ENCODE peak calls at places on chromosomes 3 and 15, in six cellular contexts. U is HCT116, M is HepG2, W is K562, D is GM12878, O is H1. H is an unnamed sample.

GRCh38 chr3:10641760-10642159 is 136.4 kb upstream of the ATP2B2 start:
- DNase-seq in U (no peak), M (no peak), W (no peak), D (no peak), O (no peak), H (no peak)

GRCh38 chr15:86855307-86855706 is 775.6 kb downstream of the AGBL1 start:
- DNase-seq in U (no peak), M (no peak), W (no peak), D (no peak), O (no peak), H (no peak)

GRCh38 chr3:111332488-111333095 is 209.4 kb upstream of the CD96 start:
- DNase-seq in U (no peak), M (no peak), W (no peak), D (no peak), O (no peak), H (no peak)

GRCh38 chr3:32401541-32402052 is 9.9 kb downstream of the CMTM7 start:
- DNase-seq in U (no peak), M (peak; percentile 46), W (no peak), D (no peak), O (no peak), H (peak; percentile 39)

GRCh38 chr15:73840771-73841170 is 32.6 kb upstream of the TBC1D21 start:
- DNase-seq in U (no peak), M (no peak), W (no peak), D (no peak), O (no peak), H (no peak)

GRCh38 chr3:11291808-11292207 is 19.6 kb downstream of the ATG7 start:
- DNase-seq in U (no peak), M (no peak), W (no peak), D (no peak), O (no peak), H (no peak)

GRCh38 chr15:25497934-25498333 is 59.1 kb upstream of the UBE3A start:
- DNase-seq in U (no peak), M (no peak), W (no peak), D (no peak), O (no peak), H (no peak)

GRCh38 chr3:59831394-59831793 is 781.6 kb upstream of the CFAP20DC start:
- DNase-seq in U (no peak), M (no peak), W (no peak), D (no peak), O (no peak), H (no peak)

GRCh38 chr15:67303490-67304363 is 49.1 kb downstream of the IQCH start:
- DNase-seq in U (peak; percentile 42), M (peak; percentile 49), W (peak; percentile 16), D (peak; percentile 24), O (no peak), H (peak; percentile 43)

GRCh38 chr3:179868715-179869114 is 168.0 kb downstream of the PEX5L start:
- DNase-seq in U (no peak), M (no peak), W (no peak), D (no peak), O (no peak), H (no peak)

GRCh38 chr3:150545419-150546225 is 674 bp downstream of the SERP1 start:
- DNase-seq in U (no peak), M (peak; percentile 7), W (no peak), D (no peak), O (no peak), H (no peak)

GRCh38 chr3:176988795-176989194 is 208.5 kb downstream of the TBL1XR1 start:
- DNase-seq in U (no peak), M (no peak), W (no peak), D (no peak), O (no peak), H (no peak)

GRCh38 chr3:48180021-48180420 is 8.2 kb downstream of the CDC25A start:
- DNase-seq in U (no peak), M (no peak), W (no peak), D (no peak), O (no peak), H (no peak)

GRCh38 chr3:48180530-48181253 is 7.5 kb downstream of the CDC25A start:
- DNase-seq in U (no peak), M (no peak), W (peak; percentile 5), D (no peak), O (no peak), H (no peak)

DNA sequence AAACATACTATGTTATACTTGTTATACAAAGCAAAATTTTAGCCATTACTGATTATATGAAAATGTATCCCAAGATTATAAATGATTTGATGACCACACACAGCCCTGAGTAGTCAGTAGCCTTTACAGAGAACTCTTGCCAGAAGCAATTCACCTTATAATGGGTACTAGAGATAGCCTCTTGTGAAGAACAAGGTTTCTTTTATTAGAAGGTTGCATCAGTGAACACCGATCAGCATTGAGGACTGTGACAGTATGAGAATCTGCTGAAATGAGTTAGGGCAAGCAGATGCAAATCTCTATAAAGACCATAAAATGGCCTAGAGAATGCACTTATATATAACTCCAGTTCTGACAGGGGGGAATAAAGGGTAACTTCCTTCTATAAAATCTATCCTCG is 10.1 kb downstream of the CDC25A start:
- DNase-seq in U (no peak), M (no peak), W (peak; percentile 4), D (no peak), O (no peak), H (no peak)
- H3K36me3 ChIP-seq in U (peaks cover 53% of the 10 kb centered on the region), M (peaks cover 87% of the 10 kb centered on the region), W (peaks cover 95% of the 10 kb centered on the region), D (peaks cover 16% of the 10 kb centered on the region), O (peaks cover 98% of the 10 kb centered on the region), H (peaks cover 97% of the 10 kb centered on the region)

DNA sequence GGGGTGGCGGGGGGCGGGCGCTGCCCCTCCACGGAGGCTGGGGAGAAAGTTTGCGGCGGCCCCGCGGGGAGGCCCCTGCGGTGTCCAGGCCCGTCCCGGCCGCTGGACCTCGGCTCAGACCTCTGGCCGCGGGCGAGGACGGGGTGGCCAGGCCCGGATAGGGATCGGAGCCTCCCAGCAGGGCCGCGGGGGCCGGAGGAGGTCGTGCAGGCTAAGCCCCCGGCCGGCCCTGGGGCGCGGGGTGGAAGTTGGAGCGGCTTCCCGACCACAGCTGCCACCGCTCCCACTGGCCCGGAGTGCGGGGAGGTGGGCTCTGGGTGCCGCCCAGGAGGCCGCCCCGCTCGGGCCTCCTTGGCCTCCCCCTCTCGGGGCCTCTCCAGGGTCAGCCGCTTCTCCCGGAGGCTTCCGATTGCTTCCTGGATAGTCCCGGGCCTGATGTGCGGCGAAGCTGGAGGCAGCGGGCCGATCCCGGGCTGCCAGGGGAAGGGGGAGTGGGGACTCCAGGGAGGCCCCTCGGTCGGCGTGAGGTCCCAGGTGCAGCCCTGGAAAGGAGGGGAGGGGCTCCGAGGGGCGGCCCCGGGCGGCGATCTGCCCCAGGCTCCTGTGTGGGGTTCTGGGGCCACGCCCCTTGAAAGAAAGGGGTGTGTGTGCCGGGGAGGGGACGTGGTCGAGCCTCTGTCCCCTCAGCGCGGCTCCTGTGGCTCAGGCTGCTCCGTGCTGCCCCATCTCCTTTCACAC is 907 bp downstream of the PLXNA1 start:
- DNase-seq in U (no peak), M (no peak), W (peak; percentile 63), D (no peak), O (peak; percentile 34), H (peak; percentile 28)
- TF ChIP-seq ZNF274 in U (no peak), M (no peak), W (no peak), D (no peak), O (no peak), H (no peak)

DNA sequence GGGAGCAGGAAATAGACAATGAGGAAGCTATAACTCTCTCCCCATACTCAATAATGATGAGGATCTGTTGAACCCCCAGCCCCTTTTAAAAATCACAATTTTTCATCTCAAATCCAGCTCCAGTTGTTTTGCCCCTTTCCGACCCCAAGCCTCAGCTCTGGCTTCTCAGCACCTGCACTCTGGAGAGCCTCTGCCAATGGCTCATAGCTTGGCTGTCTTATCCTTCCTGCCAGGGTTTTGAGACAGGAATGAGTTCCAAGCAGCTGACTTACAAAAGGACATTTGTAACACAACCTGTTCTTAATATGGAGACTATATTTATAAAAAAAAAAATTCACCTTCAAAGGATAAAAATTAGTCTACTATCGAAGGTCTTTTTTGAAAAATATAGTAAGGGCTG is 105.9 kb upstream of the NEDD4 start:
- DNase-seq in U (no peak), M (no peak), W (no peak), D (no peak), O (no peak), H (no peak)
- H3K36me3 ChIP-seq in U (peaks cover 20% of the 10 kb centered on the region), M (peaks cover 77% of the 10 kb centered on the region), W (peaks cover 69% of the 10 kb centered on the region), D (peaks cover 13% of the 10 kb centered on the region), O (peaks cover 54% of the 10 kb centered on the region), H (peaks cover 47% of the 10 kb centered on the region)

GRCh38 chr3:53346514-53346913 is 829 bp downstream of the DCP1A start:
- DNase-seq in U (no peak), M (peak; percentile 32), W (peak; percentile 21), D (no peak), O (no peak), H (no peak)
- TF ChIP-seq ZNF274 in U (no peak), M (no peak), W (no peak), D (no peak), O (no peak), H (no peak)

GRCh38 chr3:125006190-125006855 is 49.5 kb downstream of the HEG1 start:
- DNase-seq in U (no peak), M (no peak), W (no peak), D (no peak), O (no peak), H (no peak)

GRCh38 chr3:125002834-125003368 is 52.9 kb downstream of the HEG1 start:
- DNase-seq in U (no peak), M (no peak), W (no peak), D (no peak), O (no peak), H (no peak)

GRCh38 chr3:125003369-125003853 is 52.4 kb downstream of the HEG1 start:
- DNase-seq in U (no peak), M (peak; percentile 98), W (no peak), D (no peak), O (no peak), H (no peak)

GRCh38 chr3:125002414-125002811 is 53.4 kb downstream of the HEG1 start:
- DNase-seq in U (no peak), M (peak; percentile 72), W (no peak), D (no peak), O (no peak), H (no peak)

GRCh38 chr3:125004196-125004595 is 51.6 kb downstream of the HEG1 start:
- DNase-seq in U (no peak), M (no peak), W (no peak), D (no peak), O (no peak), H (no peak)
- H3K36me3 ChIP-seq in U (no peaks in the 10 kb centered on the region), M (peaks cover 37% of the 10 kb centered on the region), W (no peaks in the 10 kb centered on the region), D (peaks cover 10% of the 10 kb centered on the region), O (peaks cover 26% of the 10 kb centered on the region), H (peaks cover 98% of the 10 kb centered on the region)